ENCODE peak calls at places on chromosome 21, in five cellular contexts. S is breast epithelium, M is transverse colon, C is thyroid gland, L is adrenal gland. G is an unnamed sample. For H3K4me1, the result is how much of the 10 kb centered on the place peaks cover.

GRCh38 chr21:37450385-37451044 is 83.9 kb downstream of the DYRK1A start:
- DNase-seq in S (no peak), M (no peak), C (no peak), L (no peak), G (no peak)

GRCh38 chr21:31193761-31194160 is 150.3 kb downstream of the TIAM1 start:
- DNase-seq in S (no peak), M (no peak), C (no peak), L (no peak), G (no peak)

GRCh38 chr21:36209626-36210171 is 53.1 kb downstream of the DOP1B start:
- DNase-seq in S (no peak), M (peak), C (peak), L (peak), G (no peak)

GRCh38 chr21:29175408-29176147 is 45.1 kb downstream of the MAP3K7CL start:
- DNase-seq in S (no peak), M (no peak), C (no peak), L (no peak), G (no peak)

GRCh38 chr21:35953570-35953969 is 106.8 kb downstream of the SETD4 start:
- DNase-seq in S (no peak), M (no peak), C (no peak), L (no peak), G (no peak)

GRCh38 chr21:27813750-27814149 is 846.9 kb upstream of the ADAMTS5 start:
- DNase-seq in S (no peak), M (peak), C (no peak), L (no peak), G (no peak)

GRCh38 chr21:34702341-34702807 is 33.6 kb downstream of the CLIC6 start:
- DNase-seq in S (no peak), M (no peak), C (peak), L (no peak), G (no peak)

GRCh38 chr21:28089599-28090421 is 902.9 kb downstream of the LTN1 start:
- DNase-seq in S (no peak), M (no peak), C (no peak), L (no peak), G (no peak)

DNA sequence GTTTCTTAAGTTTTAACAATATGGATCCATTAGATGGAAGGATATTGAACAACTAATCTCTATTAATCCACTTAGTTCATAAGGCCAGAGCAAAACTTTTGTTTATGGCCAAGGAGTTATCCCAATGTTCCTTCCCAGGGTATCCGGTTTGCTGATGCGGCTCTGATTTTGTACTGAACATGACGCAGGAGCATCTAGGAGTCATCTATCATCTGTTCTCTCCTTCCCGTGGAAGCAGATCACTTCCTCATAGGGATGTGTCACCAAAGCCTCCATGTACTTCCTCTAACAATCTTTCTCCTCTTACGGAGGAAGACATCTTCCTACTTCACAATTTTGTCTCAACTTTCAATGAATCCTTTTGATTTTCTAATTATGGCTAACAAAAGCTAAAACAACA is 206.6 kb downstream of the APP start:
- DNase-seq in S (no peak), M (no peak), C (no peak), L (peak), G (no peak)
- H3K4me1 ChIP-seq in S (under half), M (under half), C (under half), L (under half), G (under half)

GRCh38 chr21:42236693-42237092 is 17.8 kb downstream of the ABCG1 start:
- DNase-seq in S (no peak), M (no peak), C (no peak), L (no peak), G (no peak)
- TF ChIP-seq POLR2A in S (no peak), M (no peak), C (no peak), L (no peak), G (no peak)

DNA sequence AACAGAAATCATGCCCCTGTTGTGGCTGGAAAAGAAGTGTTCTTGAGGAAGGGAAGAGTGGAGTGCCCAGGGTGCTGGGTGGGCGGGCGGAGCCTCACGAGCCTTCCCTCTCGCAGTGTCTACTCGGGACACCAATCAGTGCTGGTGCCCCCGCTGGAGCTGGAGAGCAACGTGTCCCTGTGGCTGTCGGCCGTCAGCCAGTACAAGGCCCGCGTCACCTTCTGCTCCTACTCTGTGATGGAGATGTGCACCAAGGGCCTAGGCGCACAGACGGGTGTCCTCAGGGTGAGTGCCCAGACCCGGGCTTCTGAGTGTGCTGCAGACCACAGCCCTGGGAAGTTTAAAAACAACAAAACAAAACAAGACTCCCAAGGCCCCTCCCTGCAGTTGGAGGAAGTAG is 47.4 kb downstream of the S100B start:
- DNase-seq in S (no peak), M (no peak), C (no peak), L (no peak), G (no peak)
- H3K27ac ChIP-seq in S (no peak), M (no peak), C (no peak), L (no peak), G (no peak)

GRCh38 chr21:44988607-44989537 is 49.0 kb downstream of the SLX9 start:
- DNase-seq in S (no peak), M (no peak), C (no peak), L (no peak), G (peak)
- H3K4me1 ChIP-seq in S (under half), M (under half), C (under half), L (under half), G (under half)

DNA sequence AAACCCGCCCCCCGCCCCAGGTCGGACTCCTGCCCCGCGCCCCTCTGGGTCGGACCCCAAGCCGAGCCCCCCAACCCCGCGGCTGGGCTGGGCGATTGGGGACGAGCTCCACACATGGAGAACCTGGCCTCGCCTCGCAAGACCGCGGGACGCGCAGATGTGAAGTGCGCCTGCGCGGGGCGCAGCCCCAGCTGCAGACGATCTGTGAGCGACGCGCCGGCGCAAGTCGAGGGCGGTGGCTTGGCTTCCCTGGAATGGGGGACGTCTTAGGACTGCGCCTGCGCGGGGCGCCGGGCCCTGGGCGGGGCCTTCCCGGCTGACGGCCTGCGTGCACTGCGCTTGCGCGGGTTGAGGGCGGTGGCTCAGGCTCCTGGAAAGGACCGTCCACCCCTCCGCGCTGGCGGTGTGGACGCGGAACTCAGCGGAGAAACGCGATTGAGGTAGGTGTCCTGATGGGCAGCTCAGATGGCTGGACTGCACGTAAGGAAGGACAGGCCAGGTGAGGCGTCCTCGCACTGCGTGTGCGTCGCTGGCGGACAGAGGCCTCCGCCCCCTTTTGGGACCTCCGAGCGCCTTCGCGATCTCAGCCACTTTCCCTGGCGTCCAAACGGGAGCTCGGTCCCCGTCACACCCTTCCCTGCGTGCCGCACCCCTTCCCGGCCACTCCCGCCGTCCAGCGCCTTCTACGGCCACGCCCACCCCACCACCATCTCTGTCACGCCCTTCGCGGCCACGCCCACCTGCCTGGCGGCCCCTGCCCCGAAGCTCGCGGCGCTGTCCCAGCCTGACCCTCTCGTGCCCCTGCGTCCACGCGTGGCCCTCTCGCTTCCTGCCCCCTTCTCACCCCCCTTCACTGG is at the start of gene PRMT2:
- DNase-seq in S (peak), M (peak), C (peak), L (peak), G (peak)
- TF ChIP-seq POLR2A in S (peak), M (peak), C (peak), L (peak), G (peak)

G was measured in ovary.